ENCODE peak calls at places on chromosome 4, in nine cellular contexts. H, C, K, B, O, M, R, G and E are unnamed samples.

GRCh38 chr4:158676076-158676475 is 4.0 kb downstream of the ETFDH start:
- DNase-seq in B (no peak), M (no peak), H (no peak), C (no peak), G (no peak), O (no peak), K (no peak), R (no peak), E (no peak)

GRCh38 chr4:84706286-84706685 is 123.4 kb downstream of the CDS1 start:
- DNase-seq in H (no peak), C (no peak), B (no peak), K (no peak), O (no peak), M (no peak), R (no peak), G (no peak), E (no peak)

GRCh38 chr4:139123910-139124309 is 53.1 kb downstream of the ELF2 start:
- DNase-seq in R (no peak), H (no peak), M (no peak), O (no peak), K (no peak), C (no peak), G (no peak), B (no peak), E (no peak)

GRCh38 chr4:152150214-152150613 is 385.7 kb downstream of the FBXW7 start:
- DNase-seq in G (no peak), K (no peak), H (no peak), B (no peak), R (no peak), M (no peak), C (no peak), O (no peak), E (no peak)

GRCh38 chr4:14167876-14168510 is 540.5 kb upstream of the BOD1L1 start:
- DNase-seq in C (no peak), R (no peak), B (no peak), O (no peak), K (no peak), H (no peak), G (no peak), M (no peak), E (no peak)

GRCh38 chr4:138181288-138181687 is 60.9 kb downstream of the SLC7A11 start:
- DNase-seq in O (no peak), M (no peak), R (no peak), B (peak; percentile 68), K (no peak), C (no peak), G (peak; percentile 29), H (no peak), E (no peak)

GRCh38 chr4:99002274-99002673 is 6.8 kb downstream of the METAP1 start:
- DNase-seq in M (no peak), H (no peak), G (no peak), C (no peak), B (no peak), R (no peak), O (no peak), K (no peak), E (no peak)

GRCh38 chr4:48504352-48504751 is 14.3 kb downstream of the ZAR1 start:
- DNase-seq in G (no peak), O (no peak), B (no peak), R (no peak), M (no peak), C (no peak), H (no peak), K (no peak), E (no peak)

GRCh38 chr4:67983333-67983732 is 20.0 kb upstream of the TMPRSS11A start:
- DNase-seq in O (no peak), M (no peak), R (no peak), H (no peak), B (no peak), C (no peak), K (no peak), G (no peak), E (no peak)

GRCh38 chr4:60365176-60365575 is 835.0 kb upstream of the ADGRL3 start:
- DNase-seq in O (no peak), H (no peak), M (no peak), R (no peak), B (no peak), G (no peak), K (no peak), C (no peak), E (no peak)
- TF ChIP-seq CTCF in O (no peak), H (no peak), M (no peak), R (no peak), B (no peak), G (no peak), K (no peak), C (no peak), E (no peak)

GRCh38 chr4:122450847-122451246 is 5.7 kb downstream of the IL2 start:
- DNase-seq in C (peak; percentile 74), K (peak; percentile 73), G (no peak), H (peak; percentile 1), R (no peak), M (no peak), O (no peak), B (peak; percentile 66), E (no peak)
- TF ChIP-seq CTCF in C (peak; percentile 61), K (peak; percentile 66), G (no peak), H (peak; percentile 16), R (no peak), M (peak; percentile 59), O (no peak), B (peak; percentile 78), E (no peak)

GRCh38 chr4:25283948-25284347 is 28.6 kb upstream of the ZCCHC4 start:
- DNase-seq in M (no peak), C (no peak), H (no peak), G (no peak), K (no peak), O (no peak), R (no peak), B (no peak), E (no peak)
- TF ChIP-seq CTCF in M (no peak), C (no peak), H (no peak), G (no peak), K (no peak), O (no peak), R (no peak), B (no peak), E (no peak)

GRCh38 chr4:69323284-69323683 is 43.0 kb downstream of the UGT2B28 start:
- DNase-seq in M (no peak), K (no peak), O (no peak), R (no peak), H (no peak), B (no peak), C (no peak), G (no peak), E (no peak)
- TF ChIP-seq CTCF in M (no peak), K (no peak), O (no peak), R (no peak), H (no peak), B (no peak), C (no peak), G (no peak), E (peak; percentile 30)

DNA sequence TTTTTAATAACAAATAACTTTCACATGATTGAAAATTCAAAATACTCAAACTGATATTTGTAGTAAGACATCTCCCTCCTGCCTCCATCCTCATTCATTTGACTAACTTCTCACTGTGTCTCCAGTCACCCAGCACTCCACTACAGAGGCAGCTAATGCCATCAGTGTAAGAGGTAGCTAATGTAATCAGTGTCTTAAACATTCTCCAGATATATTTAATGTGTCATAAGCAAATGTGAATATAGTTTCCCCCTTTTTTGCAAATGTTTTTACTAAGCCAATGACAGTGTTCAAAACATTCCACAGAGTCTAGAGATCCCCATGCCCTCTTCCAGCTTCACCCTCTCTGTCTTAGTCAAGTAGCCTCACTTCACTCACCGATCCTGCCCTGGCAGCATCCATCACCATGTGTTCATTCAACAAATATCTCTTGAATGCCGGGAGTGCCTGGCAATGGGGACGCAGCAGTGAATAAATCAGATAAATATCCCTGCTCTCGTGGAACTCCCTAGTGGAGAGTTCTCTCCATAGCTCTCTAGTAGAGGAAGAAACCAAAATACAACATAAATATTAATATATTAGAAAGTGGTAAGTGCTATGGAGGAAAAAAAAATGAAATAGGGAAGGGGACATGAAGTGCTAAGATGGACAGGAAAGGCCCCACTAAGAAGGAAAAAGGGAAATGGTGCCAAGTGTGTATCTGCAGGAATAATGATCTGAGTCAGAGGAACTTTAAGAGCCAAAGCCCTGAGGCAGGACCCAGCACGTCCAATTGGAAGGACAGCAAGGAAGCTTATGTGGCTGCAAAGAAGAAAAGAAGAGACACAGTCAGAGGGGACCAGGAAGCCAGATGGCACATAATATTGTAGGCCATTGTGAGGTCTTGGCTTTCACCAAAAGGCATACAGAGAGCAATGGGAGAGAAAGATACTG is 18.7 kb downstream of the SCFD2 start:
- DNase-seq in H (peak; percentile 49), G (no peak), K (no peak), R (no peak), B (no peak), O (no peak), C (no peak), M (no peak), E (no peak)
- TF ChIP-seq CTCF in H (no peak), G (no peak), K (no peak), R (no peak), B (no peak), O (no peak), C (no peak), M (no peak), E (no peak)

GRCh38 chr4:80614319-80614718 is 278.8 kb downstream of the CFAP299 start:
- DNase-seq in O (no peak), R (no peak), K (no peak), H (no peak), C (no peak), M (no peak), G (no peak), B (no peak), E (peak; percentile 14)

GRCh38 chr4:80615099-80615498 is 279.6 kb downstream of the CFAP299 start:
- DNase-seq in H (no peak), M (no peak), B (no peak), O (no peak), C (no peak), R (no peak), K (no peak), G (no peak), E (no peak)

GRCh38 chr4:80619070-80619674 is 283.6 kb downstream of the CFAP299 start:
- DNase-seq in H (no peak), R (no peak), G (no peak), C (peak; percentile 36), B (peak; percentile 9), K (peak; percentile 15), O (no peak), M (no peak), E (no peak)
- TF ChIP-seq CTCF in H (no peak), R (no peak), G (no peak), C (peak; percentile 59), B (peak; percentile 24), K (no peak), O (no peak), M (peak; percentile 60), E (peak; percentile 20)